ENCODE peak calls at places on chromosomes 4 and X, in seven cellular contexts. S is NCI-H1417; H is stimulated activated CD4-positive, alpha-beta T cell treated with anti-CD3 and anti-CD28 coated beads, Interleukin-15, amount 100 ng/mL, for 1 hour; N is activated CD4-positive, alpha-beta T cell treated with anti-CD3 and anti-CD28 coated beads for 36 hours; F is Calu3; Z is right atrium auricular region; T is stimulated activated CD8-positive, alpha-beta memory T cell treated with anti-CD3 and anti-CD28 coated beads, Interleukin-7, amount 100 ng/mL, for 1 hour. M is an unnamed sample.

GRCh38 chrX:119067023-119067739 is 5.6 kb upstream of the CT47C1 start:
- DNase-seq in H (peak), F (peak), T (no peak), S (peak), N (peak), Z (no peak), M (no peak)

GRCh38 chrX:11702420-11702819 is 36.7 kb upstream of the ARHGAP6 start:
- DNase-seq in Z (no peak), N (no peak), H (no peak), F (no peak), S (no peak), T (no peak), M (no peak)

GRCh38 chr4:90419124-90419711 is 292.0 kb downstream of the CCSER1 start:
- DNase-seq in H (no peak), Z (no peak), T (no peak), F (no peak), S (peak), N (no peak), M (no peak)

GRCh38 chr4:92714640-92715039 is 410.9 kb downstream of the GRID2 start:
- DNase-seq in H (no peak), F (no peak), T (no peak), Z (no peak), S (no peak), N (no peak), M (no peak)

GRCh38 chrX:40359593-40359992 is 221.2 kb upstream of the ATP6AP2 start:
- DNase-seq in T (no peak), N (no peak), F (no peak), Z (no peak), H (no peak), S (no peak), M (no peak)

GRCh38 chrX:12065251-12065650 is 73.0 kb upstream of the FRMPD4 start:
- DNase-seq in T (no peak), F (peak), N (no peak), S (no peak), Z (no peak), H (no peak), M (no peak)

GRCh38 chr4:30269850-30270249 is 450.3 kb upstream of the PCDH7 start:
- DNase-seq in F (no peak), T (no peak), S (no peak), Z (no peak), H (no peak), N (no peak), M (no peak)

GRCh38 chr4:68476191-68476590 is 28.9 kb downstream of the TMPRSS11E start:
- DNase-seq in Z (no peak), H (no peak), T (no peak), N (no peak), F (no peak), S (no peak), M (no peak)

GRCh38 chr4:188728359-188728758 is 589.1 kb downstream of the TRIML1 start:
- DNase-seq in N (no peak), H (no peak), Z (no peak), S (no peak), F (no peak), T (no peak), M (no peak)

GRCh38 chrX:30642642-30643041 is 10.6 kb upstream of the GK start:
- DNase-seq in Z (no peak), N (no peak), H (no peak), T (no peak), F (no peak), S (no peak), M (no peak)

GRCh38 chr4:61079427-61079826 is 120.7 kb upstream of the ADGRL3 start:
- DNase-seq in N (no peak), H (no peak), S (no peak), T (no peak), F (no peak), Z (no peak), M (no peak)

GRCh38 chr4:140069068-140069467 is 84.9 kb downstream of the MAML3 start:
- DNase-seq in N (no peak), T (no peak), Z (peak), F (no peak), S (no peak), H (no peak), M (no peak)

GRCh38 chr4:139453041-139453370 is 915 bp upstream of the RAB33B start:
- DNase-seq in H (no peak), Z (no peak), F (peak), S (peak), T (no peak), N (peak), M (no peak)

GRCh38 chrX:110432066-110432465 is 73.4 kb downstream of the RTL9 start:
- DNase-seq in T (no peak), S (no peak), N (no peak), Z (no peak), H (no peak), F (no peak), M (no peak)

GRCh38 chr4:21710212-21710843 is 238.2 kb downstream of the KCNIP4 start:
- DNase-seq in H (no peak), F (no peak), N (no peak), S (no peak), T (no peak), Z (no peak), M (no peak)

GRCh38 chrX:23749576-23749975 is 6.5 kb upstream of the ACOT9 start:
- DNase-seq in Z (no peak), T (no peak), S (no peak), N (no peak), H (no peak), F (no peak), M (no peak)

GRCh38 chr4:83561381-83561780 is 25.5 kb downstream of the GPAT3 start:
- DNase-seq in S (no peak), H (no peak), F (peak), T (no peak), Z (no peak), N (peak), M (no peak)

GRCh38 chr4:2800691-2801596 is 8.1 kb downstream of the SH3BP2 start:
- DNase-seq in Z (peak), F (peak), T (no peak), S (no peak), N (peak), H (no peak), M (no peak)

GRCh38 chrX:13372203-13372980 is 52.5 kb upstream of the ATXN3L start:
- DNase-seq in Z (no peak), H (no peak), N (no peak), F (no peak), T (no peak), S (no peak), M (no peak)

GRCh38 chr4:81257021-81257420 is 42.0 kb upstream of the PRKG2 start:
- DNase-seq in S (no peak), H (no peak), F (no peak), T (no peak), Z (no peak), N (no peak), M (no peak)

GRCh38 chr4:32847466-32847865 is 2127.3 kb downstream of the PCDH7 start:
- DNase-seq in F (no peak), T (no peak), N (no peak), Z (no peak), S (no peak), H (no peak), M (no peak)

GRCh38 chr4:118280501-118281218 is 72.1 kb downstream of the PRSS12 start:
- DNase-seq in H (no peak), N (peak), F (peak), Z (no peak), S (peak), T (no peak), M (no peak)

GRCh38 chr4:3834186-3834920 is 68.2 kb downstream of the ADRA2C start:
- DNase-seq in S (no peak), H (no peak), Z (no peak), T (no peak), N (no peak), F (no peak), M (no peak)

M was measured in cortex of kidney.